ENCODE peak calls at places on chromosomes 13 and 19, in nine cellular contexts. L, T, U, A, I, B, C, G and Y are unnamed samples.

GRCh38 chr19:38374332-38375097 is at the start of gene PSMD8:
- DNase-seq in C (peak), B (peak), G (peak), T (peak), I (peak), L (peak), A (peak), U (peak), Y (peak)

GRCh38 chr19:13953021-13953531 is 767 bp downstream of the DCAF15 start:
- DNase-seq in U (no peak), I (no peak), C (no peak), L (peak), G (no peak), T (peak), A (peak), B (no peak), Y (no peak)

GRCh38 chr13:102225892-102226291 is 176.0 kb downstream of the FGF14 start:
- DNase-seq in L (no peak), U (no peak), I (no peak), T (no peak), A (no peak), B (no peak), C (no peak), G (no peak), Y (no peak)

GRCh38 chr13:32383836-32384618 is 43.9 kb downstream of the N4BP2L1 start:
- DNase-seq in C (no peak), G (no peak), B (no peak), U (no peak), A (no peak), T (no peak), L (no peak), I (no peak), Y (no peak)

GRCh38 chr13:75550159-75550567 is 572 bp downstream of the UCHL3 start:
- DNase-seq in L (peak), T (no peak), A (peak), U (no peak), I (no peak), G (no peak), C (peak), B (peak), Y (no peak)

GRCh38 chr19:1221141-1221903 is 15.7 kb downstream of the STK11 start:
- DNase-seq in U (no peak), G (no peak), I (no peak), T (no peak), C (peak), L (no peak), A (no peak), B (no peak), Y (no peak)

GRCh38 chr13:27542220-27542619 is 78.1 kb downstream of the LNX2 start:
- DNase-seq in T (no peak), G (no peak), C (no peak), I (no peak), U (no peak), L (no peak), B (no peak), A (no peak), Y (no peak)

GRCh38 chr13:104473936-104474335 is 1407.7 kb upstream of the SLC10A2 start:
- DNase-seq in U (no peak), G (no peak), I (no peak), T (no peak), C (no peak), A (no peak), L (no peak), B (no peak), Y (no peak)

GRCh38 chr13:104057851-104058250 is 991.6 kb upstream of the SLC10A2 start:
- DNase-seq in G (no peak), C (no peak), T (no peak), B (no peak), U (no peak), I (no peak), L (peak), A (no peak), Y (no peak)

GRCh38 chr13:34303346-34303745 is 485.4 kb downstream of the RFC3 start:
- DNase-seq in T (no peak), A (no peak), U (no peak), B (no peak), I (no peak), C (no peak), G (no peak), L (no peak), Y (no peak)

GRCh38 chr13:45615501-45616101 is at the start of gene ERICH6B:
- DNase-seq in U (no peak), T (no peak), B (peak), A (no peak), L (peak), I (no peak), G (no peak), C (peak), Y (no peak)

GRCh38 chr19:19485161-19485997 is 30.0 kb downstream of the TSSK6 start:
- DNase-seq in C (no peak), A (no peak), U (no peak), L (no peak), I (no peak), B (no peak), T (no peak), G (no peak), Y (no peak)